ENCODE peak calls at places on chromosome 6, in eight cellular contexts. L is WTC11, D is left lung, J is upper lobe of left lung, I is nephron progenitor cell, K is breast epithelium, V is endothelial cell, P is gastrocnemius medialis. R is an unnamed sample.

GRCh38 chr6:29831776-29832175 is 4.2 kb downstream of the HLA-G start:
- DNase-seq in L (no peak), D (no peak), J (no peak), I (no peak), K (no peak), V (no peak), P (no peak), R (no peak)

GRCh38 chr6:88629838-88630462 is 333.5 kb downstream of the RNGTT start:
- DNase-seq in L (peak; percentile 49), D (no peak), J (no peak), I (no peak), K (no peak), V (peak; percentile 15), P (no peak), R (no peak)

GRCh38 chr6:140269766-140270165 is 895.3 kb upstream of the CITED2 start:
- DNase-seq in L (no peak), D (no peak), J (no peak), I (no peak), K (no peak), V (no peak), P (no peak), R (no peak)

GRCh38 chr6:153003294-153003645 is 761 bp upstream of the MTRF1L start:
- DNase-seq in L (no peak), D (no peak), J (no peak), I (no peak), K (no peak), V (peak; percentile 10), P (no peak), R (no peak)

GRCh38 chr6:18429655-18430054 is 42.5 kb downstream of the RNF144B start:
- DNase-seq in L (no peak), D (no peak), J (no peak), I (no peak), K (no peak), V (no peak), P (no peak), R (no peak)

GRCh38 chr6:111533087-111533784 is 50.2 kb upstream of the REV3L start:
- DNase-seq in L (peak; percentile 32), D (no peak), J (no peak), I (no peak), K (no peak), V (no peak), P (peak; percentile 52), R (no peak)

GRCh38 chr6:39188577-39188976 is 40.7 kb downstream of the KCNK5 start:
- DNase-seq in L (no peak), D (no peak), J (peak; percentile 66), I (no peak), K (no peak), V (no peak), P (no peak), R (no peak)

GRCh38 chr6:47593979-47594378 is 104.4 kb upstream of the ADGRF4 start:
- DNase-seq in L (no peak), D (no peak), J (no peak), I (no peak), K (no peak), V (no peak), P (no peak), R (no peak)

GRCh38 chr6:157273756-157274088 is 49.6 kb downstream of the TMEM242 start:
- DNase-seq in L (peak; percentile 44), D (peak; percentile 86), J (peak; percentile 56), I (peak; percentile 58), K (no peak), V (peak; percentile 45), P (no peak), R (no peak)

GRCh38 chr6:170262481-170263088 is 28.3 kb downstream of the DLL1 start:
- DNase-seq in L (no peak), D (peak; percentile 57), J (no peak), I (no peak), K (no peak), V (no peak), P (no peak), R (no peak)

GRCh38 chr6:54519161-54519560 is 210.9 kb downstream of the TINAG start:
- DNase-seq in L (no peak), D (no peak), J (no peak), I (no peak), K (no peak), V (no peak), P (no peak), R (no peak)

GRCh38 chr6:169971951-169972651 is 220.7 kb downstream of the ERMARD start:
- DNase-seq in L (no peak), D (peak; percentile 68), J (no peak), I (no peak), K (no peak), V (peak; percentile 3), P (no peak), R (peak; percentile 9)

GRCh38 chr6:109441069-109441816 is 719 bp downstream of the SMPD2 start:
- DNase-seq in L (peak; percentile 69), D (peak; percentile 83), J (peak; percentile 73), I (peak; percentile 56), K (peak; percentile 53), V (peak; percentile 58), P (no peak), R (peak; percentile 60)

GRCh38 chr6:152478377-152479010 is 158.7 kb downstream of the SYNE1 start:
- DNase-seq in L (no peak), D (no peak), J (no peak), I (no peak), K (no peak), V (no peak), P (no peak), R (no peak)

GRCh38 chr6:164741938-164742451 is 567.4 kb downstream of the C6orf118 start:
- DNase-seq in L (peak; percentile 19), D (no peak), J (no peak), I (no peak), K (no peak), V (no peak), P (no peak), R (no peak)

GRCh38 chr6:102075539-102075938 is 682.0 kb downstream of the GRIK2 start:
- DNase-seq in L (no peak), D (no peak), J (no peak), I (no peak), K (no peak), V (no peak), P (no peak), R (no peak)

GRCh38 chr6:15325540-15325955 is 79.7 kb downstream of the JARID2 start:
- DNase-seq in L (no peak), D (no peak), J (no peak), I (no peak), K (no peak), V (no peak), P (no peak), R (no peak)

GRCh38 chr6:150543178-150543577 is 56.5 kb upstream of the PLEKHG1 start:
- DNase-seq in L (no peak), D (no peak), J (no peak), I (no peak), K (no peak), V (no peak), P (no peak), R (no peak)

GRCh38 chr6:150539568-150539967 is 60.1 kb upstream of the PLEKHG1 start:
- DNase-seq in L (no peak), D (no peak), J (no peak), I (no peak), K (no peak), V (no peak), P (no peak), R (no peak)

GRCh38 chr6:150539111-150539510 is 60.6 kb upstream of the PLEKHG1 start:
- DNase-seq in L (no peak), D (no peak), J (no peak), I (no peak), K (no peak), V (no peak), P (no peak), R (no peak)

GRCh38 chr6:150544793-150545192 is 54.9 kb upstream of the PLEKHG1 start:
- DNase-seq in L (no peak), D (no peak), J (no peak), I (no peak), K (no peak), V (no peak), P (no peak), R (no peak)

DNA sequence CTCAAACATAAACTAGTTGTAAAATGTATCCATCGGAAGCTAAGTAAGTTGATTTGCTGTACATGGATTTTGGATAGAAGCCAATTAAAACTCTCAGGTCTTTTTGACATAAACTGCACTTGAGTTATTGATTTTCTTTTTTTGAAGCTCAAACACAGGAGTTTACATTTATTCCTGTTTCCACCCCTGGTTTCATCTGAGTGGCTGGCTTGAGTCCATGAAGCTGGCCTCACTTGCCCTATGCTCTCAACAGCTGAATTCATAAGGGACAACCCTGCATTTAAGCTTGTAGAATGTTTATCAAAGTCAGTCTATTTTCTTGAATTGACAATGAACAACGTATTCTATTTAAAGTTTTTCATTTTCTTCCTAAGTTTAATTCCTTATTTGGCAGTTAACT is 58.1 kb upstream of the PLEKHG1 start:
- DNase-seq in L (no peak), D (no peak), J (no peak), I (no peak), K (no peak), V (no peak), P (no peak), R (no peak)
- TF ChIP-seq CTCF in L (no peak), D (no peak), J (no peak), I (no peak), K (no peak), V (no peak), P (no peak), R (no peak)

GRCh38 chr6:168417158-168417557 is 23.8 kb upstream of the SMOC2 start:
- DNase-seq in L (no peak), D (peak; percentile 65), J (no peak), I (no peak), K (no peak), V (no peak), P (no peak), R (no peak)
- TF ChIP-seq CTCF in L (no peak), D (no peak), J (no peak), I (no peak), K (no peak), V (no peak), P (no peak), R (no peak)

GRCh38 chr6:113329942-113330897 is 526.9 kb upstream of the MARCKS start:
- DNase-seq in L (no peak), D (no peak), J (no peak), I (no peak), K (no peak), V (no peak), P (no peak), R (no peak)
- TF ChIP-seq CTCF in L (no peak), D (no peak), J (no peak), I (no peak), K (no peak), V (no peak), P (no peak), R (no peak)

GRCh38 chr6:150072201-150072600 is 3.3 kb upstream of the ULBP3 start:
- DNase-seq in L (no peak), D (peak; percentile 94), J (peak; percentile 97), I (no peak), K (peak; percentile 81), V (no peak), P (peak; percentile 55), R (no peak)

GRCh38 chr6:150078788-150079187 is 9.9 kb upstream of the ULBP3 start:
- DNase-seq in L (no peak), D (no peak), J (no peak), I (no peak), K (no peak), V (no peak), P (no peak), R (no peak)

GRCh38 chr6:150079604-150080003 is 10.7 kb upstream of the ULBP3 start:
- DNase-seq in L (no peak), D (no peak), J (no peak), I (no peak), K (no peak), V (no peak), P (no peak), R (no peak)

GRCh38 chr6:150074651-150075416 is 5.9 kb upstream of the ULBP3 start:
- DNase-seq in L (no peak), D (no peak), J (no peak), I (no peak), K (no peak), V (no peak), P (no peak), R (no peak)

GRCh38 chr6:150076196-150076893 is 7.4 kb upstream of the ULBP3 start:
- DNase-seq in L (no peak), D (no peak), J (no peak), I (no peak), K (no peak), V (no peak), P (no peak), R (no peak)
- TF ChIP-seq CTCF in L (no peak), D (no peak), J (no peak), I (peak; percentile 20), K (no peak), V (no peak), P (no peak), R (no peak)